ENCODE peak calls at places on chromosomes 5 and 9, in seven cellular contexts. One of them, this sample, is unnamed.

GRCh38 chr5:146947181-146947941 is 68.8 kb upstream of the PPP2R2B start:
- DNase-seq in HCT116: peak
- DNase-seq in H1: no peak
- DNase-seq in GM12878: no peak
- DNase-seq in SK-N-SH: peak
- DNase-seq in HepG2: no peak
- DNase-seq in K562: peak
- DNase-seq in this sample: no peak

GRCh38 chr5:345404-346195 is 24.1 kb downstream of the AHRR start:
- DNase-seq in HCT116: no peak
- DNase-seq in H1: peak
- DNase-seq in GM12878: no peak
- DNase-seq in SK-N-SH: peak
- DNase-seq in HepG2: no peak
- DNase-seq in K562: no peak
- DNase-seq in this sample: no peak

GRCh38 chr5:164332349-164333196 is 827.2 kb downstream of the MAT2B start:
- DNase-seq in HCT116: no peak
- DNase-seq in H1: no peak
- DNase-seq in GM12878: no peak
- DNase-seq in SK-N-SH: no peak
- DNase-seq in HepG2: no peak
- DNase-seq in K562: no peak
- DNase-seq in this sample: no peak

GRCh38 chr5:33439905-33440481 is 772 bp upstream of the TARS1 start:
- DNase-seq in HCT116: no peak
- DNase-seq in H1: no peak
- DNase-seq in GM12878: no peak
- DNase-seq in SK-N-SH: no peak
- DNase-seq in HepG2: peak
- DNase-seq in K562: peak
- DNase-seq in this sample: no peak

GRCh38 chr5:107157811-107158210 is 512.9 kb downstream of the EFNA5 start:
- DNase-seq in HCT116: no peak
- DNase-seq in H1: no peak
- DNase-seq in GM12878: no peak
- DNase-seq in SK-N-SH: no peak
- DNase-seq in HepG2: no peak
- DNase-seq in K562: no peak
- DNase-seq in this sample: no peak

GRCh38 chr9:19050637-19051591 is 1.7 kb downstream of the RRAGA start:
- DNase-seq in HCT116: no peak
- DNase-seq in H1: no peak
- DNase-seq in GM12878: no peak
- DNase-seq in SK-N-SH: no peak
- DNase-seq in HepG2: peak
- DNase-seq in K562: peak
- DNase-seq in this sample: no peak

GRCh38 chr5:171588790-171589189 is 169.3 kb downstream of the FGF18 start:
- DNase-seq in HCT116: no peak
- DNase-seq in H1: no peak
- DNase-seq in GM12878: no peak
- DNase-seq in SK-N-SH: no peak
- DNase-seq in HepG2: no peak
- DNase-seq in K562: no peak
- DNase-seq in this sample: no peak

GRCh38 chr5:43839218-43839617 is 236.2 kb downstream of the NNT start:
- DNase-seq in HCT116: no peak
- DNase-seq in H1: no peak
- DNase-seq in GM12878: no peak
- DNase-seq in SK-N-SH: no peak
- DNase-seq in HepG2: no peak
- DNase-seq in K562: no peak
- DNase-seq in this sample: no peak

GRCh38 chr5:8905021-8905420 is 640.9 kb downstream of the SEMA5A start:
- DNase-seq in HCT116: no peak
- DNase-seq in H1: no peak
- DNase-seq in GM12878: no peak
- DNase-seq in SK-N-SH: no peak
- DNase-seq in HepG2: no peak
- DNase-seq in K562: no peak
- DNase-seq in this sample: no peak

GRCh38 chr5:145903862-145904261 is 31.0 kb upstream of the GRXCR2 start:
- DNase-seq in HCT116: no peak
- DNase-seq in H1: no peak
- DNase-seq in GM12878: no peak
- DNase-seq in SK-N-SH: no peak
- DNase-seq in HepG2: no peak
- DNase-seq in K562: no peak
- DNase-seq in this sample: no peak

GRCh38 chr5:17415282-17415681 is 82.7 kb upstream of the TAF11L2 start:
- DNase-seq in HCT116: no peak
- DNase-seq in H1: no peak
- DNase-seq in GM12878: no peak
- DNase-seq in SK-N-SH: no peak
- DNase-seq in HepG2: no peak
- DNase-seq in K562: no peak
- DNase-seq in this sample: no peak

GRCh38 chr9:17900604-17901003 is 321.7 kb downstream of the SH3GL2 start:
- DNase-seq in HCT116: no peak
- DNase-seq in H1: no peak
- DNase-seq in GM12878: no peak
- DNase-seq in SK-N-SH: no peak
- DNase-seq in HepG2: no peak
- DNase-seq in K562: no peak
- DNase-seq in this sample: no peak

GRCh38 chr9:17906841-17907779 is 328.2 kb downstream of the SH3GL2 start:
- DNase-seq in HCT116: no peak
- DNase-seq in H1: peak
- DNase-seq in GM12878: no peak
- DNase-seq in SK-N-SH: peak
- DNase-seq in HepG2: no peak
- DNase-seq in K562: no peak
- DNase-seq in this sample: no peak

GRCh38 chr9:17907780-17908513 is 329.1 kb downstream of the SH3GL2 start:
- DNase-seq in HCT116: no peak
- DNase-seq in H1: no peak
- DNase-seq in GM12878: no peak
- DNase-seq in SK-N-SH: no peak
- DNase-seq in HepG2: no peak
- DNase-seq in K562: no peak
- DNase-seq in this sample: no peak

GRCh38 chr9:17905356-17906203 is 326.7 kb downstream of the SH3GL2 start:
- DNase-seq in HCT116: no peak
- DNase-seq in H1: no peak
- DNase-seq in GM12878: no peak
- DNase-seq in SK-N-SH: no peak
- DNase-seq in HepG2: no peak
- DNase-seq in K562: no peak
- DNase-seq in this sample: no peak

GRCh38 chr9:17906204-17906840 is 327.5 kb downstream of the SH3GL2 start:
- DNase-seq in HCT116: no peak
- DNase-seq in H1: peak
- DNase-seq in GM12878: no peak
- DNase-seq in SK-N-SH: peak
- DNase-seq in HepG2: no peak
- DNase-seq in K562: no peak
- DNase-seq in this sample: no peak
- TF ChIP-seq JUND in HCT116: no peak
- TF ChIP-seq JUND in H1: no peak
- TF ChIP-seq JUND in GM12878: no peak
- TF ChIP-seq JUND in SK-N-SH: no peak
- TF ChIP-seq JUND in HepG2: no peak
- TF ChIP-seq JUND in K562: no peak
- TF ChIP-seq JUND in this sample: no peak

GRCh38 chr9:15142903-15143534 is 164.0 kb downstream of the TTC39B start:
- DNase-seq in HCT116: peak
- DNase-seq in H1: no peak
- DNase-seq in GM12878: no peak
- DNase-seq in SK-N-SH: peak
- DNase-seq in HepG2: peak
- DNase-seq in K562: peak
- DNase-seq in this sample: peak
- TF ChIP-seq JUND in HCT116: no peak
- TF ChIP-seq JUND in H1: no peak
- TF ChIP-seq JUND in GM12878: no peak
- TF ChIP-seq JUND in SK-N-SH: no peak
- TF ChIP-seq JUND in HepG2: no peak
- TF ChIP-seq JUND in K562: no peak
- TF ChIP-seq JUND in this sample: no peak

GRCh38 chr5:165626161-165626560 is 2120.7 kb downstream of the MAT2B start:
- DNase-seq in HCT116: no peak
- DNase-seq in H1: no peak
- DNase-seq in GM12878: no peak
- DNase-seq in SK-N-SH: no peak
- DNase-seq in HepG2: no peak
- DNase-seq in K562: no peak
- DNase-seq in this sample: no peak

GRCh38 chr5:165627548-165628170 is 2122.2 kb downstream of the MAT2B start:
- DNase-seq in HCT116: no peak
- DNase-seq in H1: no peak
- DNase-seq in GM12878: no peak
- DNase-seq in SK-N-SH: no peak
- DNase-seq in HepG2: peak
- DNase-seq in K562: no peak
- DNase-seq in this sample: no peak

GRCh38 chr5:165631235-165631634 is 2125.8 kb downstream of the MAT2B start:
- DNase-seq in HCT116: no peak
- DNase-seq in H1: no peak
- DNase-seq in GM12878: no peak
- DNase-seq in SK-N-SH: no peak
- DNase-seq in HepG2: no peak
- DNase-seq in K562: no peak
- DNase-seq in this sample: no peak

GRCh38 chr5:165624547-165624946 is 2119.1 kb downstream of the MAT2B start:
- DNase-seq in HCT116: no peak
- DNase-seq in H1: no peak
- DNase-seq in GM12878: no peak
- DNase-seq in SK-N-SH: no peak
- DNase-seq in HepG2: no peak
- DNase-seq in K562: no peak
- DNase-seq in this sample: no peak

GRCh38 chr5:165630211-165630866 is 2124.9 kb downstream of the MAT2B start:
- DNase-seq in HCT116: no peak
- DNase-seq in H1: peak
- DNase-seq in GM12878: peak
- DNase-seq in SK-N-SH: peak
- DNase-seq in HepG2: peak
- DNase-seq in K562: peak
- DNase-seq in this sample: peak
- TF ChIP-seq JUND in HCT116: no peak
- TF ChIP-seq JUND in H1: no peak
- TF ChIP-seq JUND in GM12878: no peak
- TF ChIP-seq JUND in SK-N-SH: no peak
- TF ChIP-seq JUND in HepG2: no peak
- TF ChIP-seq JUND in K562: no peak
- TF ChIP-seq JUND in this sample: no peak

GRCh38 chr5:59485629-59486439 is 407.7 kb downstream of the PDE4D start:
- DNase-seq in HCT116: no peak
- DNase-seq in H1: no peak
- DNase-seq in GM12878: no peak
- DNase-seq in SK-N-SH: peak
- DNase-seq in HepG2: no peak
- DNase-seq in K562: no peak
- DNase-seq in this sample: no peak
- TF ChIP-seq JUND in HCT116: no peak
- TF ChIP-seq JUND in H1: no peak
- TF ChIP-seq JUND in GM12878: no peak
- TF ChIP-seq JUND in SK-N-SH: peak
- TF ChIP-seq JUND in HepG2: no peak
- TF ChIP-seq JUND in K562: no peak
- TF ChIP-seq JUND in this sample: no peak

GRCh38 chr9:35198191-35198590 is 36.4 kb downstream of the UNC13B start:
- DNase-seq in HCT116: no peak
- DNase-seq in H1: no peak
- DNase-seq in GM12878: no peak
- DNase-seq in SK-N-SH: no peak
- DNase-seq in HepG2: no peak
- DNase-seq in K562: no peak
- DNase-seq in this sample: no peak

GRCh38 chr9:35203531-35203930 is 41.7 kb downstream of the UNC13B start:
- DNase-seq in HCT116: no peak
- DNase-seq in H1: no peak
- DNase-seq in GM12878: no peak
- DNase-seq in SK-N-SH: no peak
- DNase-seq in HepG2: no peak
- DNase-seq in K562: no peak
- DNase-seq in this sample: no peak
- TF ChIP-seq JUND in HCT116: no peak
- TF ChIP-seq JUND in H1: no peak
- TF ChIP-seq JUND in GM12878: no peak
- TF ChIP-seq JUND in SK-N-SH: no peak
- TF ChIP-seq JUND in HepG2: no peak
- TF ChIP-seq JUND in K562: no peak
- TF ChIP-seq JUND in this sample: no peak

GRCh38 chr5:65108786-65109743 is 340.3 kb downstream of the CWC27 start:
- DNase-seq in HCT116: no peak
- DNase-seq in H1: no peak
- DNase-seq in GM12878: no peak
- DNase-seq in SK-N-SH: no peak
- DNase-seq in HepG2: no peak
- DNase-seq in K562: no peak
- DNase-seq in this sample: no peak
- TF ChIP-seq JUND in HCT116: no peak
- TF ChIP-seq JUND in H1: no peak
- TF ChIP-seq JUND in GM12878: no peak
- TF ChIP-seq JUND in SK-N-SH: no peak
- TF ChIP-seq JUND in HepG2: no peak
- TF ChIP-seq JUND in K562: no peak
- TF ChIP-seq JUND in this sample: no peak